ENCODE peak calls at places on chromosomes 2 and 18, in eight cellular contexts. One of them, this sample, is unnamed.

GRCh38 chr18:50274044-50274442 is 7.3 kb downstream of the MBD1 start:
- DNase-seq in stimulated activated CD4-positive, alpha-beta T cell treated with anti-CD3 and anti-CD28 coated beads, Interleukin-12 subunit alpha, Interleukin-12 subunit beta, amount 100 ng/mL, for 48 hours: no peak
- DNase-seq in HTR-8/SVneo: no peak
- DNase-seq in K562: no peak
- DNase-seq in germinal center: no peak
- DNase-seq in right lobe of liver: no peak
- DNase-seq in stimulated activated CD8-positive, alpha-beta memory T cell treated with anti-CD3 and anti-CD28 coated beads, Interleukin-12 subunit alpha, Interleukin-12 subunit beta, amount 100 ng/mL, for 4 hours: no peak
- DNase-seq in renal cortical epithelial cell: no peak
- DNase-seq in this sample: no peak

GRCh38 chr18:73060666-73061270 is 193.0 kb upstream of the NETO1 start:
- DNase-seq in stimulated activated CD4-positive, alpha-beta T cell treated with anti-CD3 and anti-CD28 coated beads, Interleukin-12 subunit alpha, Interleukin-12 subunit beta, amount 100 ng/mL, for 48 hours: no peak
- DNase-seq in HTR-8/SVneo: no peak
- DNase-seq in K562: no peak
- DNase-seq in germinal center: no peak
- DNase-seq in right lobe of liver: no peak
- DNase-seq in stimulated activated CD8-positive, alpha-beta memory T cell treated with anti-CD3 and anti-CD28 coated beads, Interleukin-12 subunit alpha, Interleukin-12 subunit beta, amount 100 ng/mL, for 4 hours: no peak
- DNase-seq in renal cortical epithelial cell: peak; percentile 97
- DNase-seq in this sample: no peak

GRCh38 chr2:108907822-108908716 is 81.0 kb downstream of the EDAR start:
- DNase-seq in stimulated activated CD4-positive, alpha-beta T cell treated with anti-CD3 and anti-CD28 coated beads, Interleukin-12 subunit alpha, Interleukin-12 subunit beta, amount 100 ng/mL, for 48 hours: no peak
- DNase-seq in HTR-8/SVneo: no peak
- DNase-seq in K562: no peak
- DNase-seq in germinal center: no peak
- DNase-seq in right lobe of liver: no peak
- DNase-seq in stimulated activated CD8-positive, alpha-beta memory T cell treated with anti-CD3 and anti-CD28 coated beads, Interleukin-12 subunit alpha, Interleukin-12 subunit beta, amount 100 ng/mL, for 4 hours: no peak
- DNase-seq in renal cortical epithelial cell: no peak
- DNase-seq in this sample: no peak

GRCh38 chr2:234694244-234695013 is 197.5 kb upstream of the ARL4C start:
- DNase-seq in stimulated activated CD4-positive, alpha-beta T cell treated with anti-CD3 and anti-CD28 coated beads, Interleukin-12 subunit alpha, Interleukin-12 subunit beta, amount 100 ng/mL, for 48 hours: no peak
- DNase-seq in HTR-8/SVneo: peak; percentile 56
- DNase-seq in K562: no peak
- DNase-seq in germinal center: no peak
- DNase-seq in right lobe of liver: peak; percentile 27
- DNase-seq in stimulated activated CD8-positive, alpha-beta memory T cell treated with anti-CD3 and anti-CD28 coated beads, Interleukin-12 subunit alpha, Interleukin-12 subunit beta, amount 100 ng/mL, for 4 hours: no peak
- DNase-seq in renal cortical epithelial cell: peak; percentile 83
- DNase-seq in this sample: no peak

GRCh38 chr2:9950521-9951271 is 797 bp upstream of the GRHL1 start:
- DNase-seq in stimulated activated CD4-positive, alpha-beta T cell treated with anti-CD3 and anti-CD28 coated beads, Interleukin-12 subunit alpha, Interleukin-12 subunit beta, amount 100 ng/mL, for 48 hours: peak; percentile 23
- DNase-seq in HTR-8/SVneo: peak; percentile 48
- DNase-seq in K562: peak; percentile 70
- DNase-seq in germinal center: peak; percentile 74
- DNase-seq in right lobe of liver: peak; percentile 65
- DNase-seq in stimulated activated CD8-positive, alpha-beta memory T cell treated with anti-CD3 and anti-CD28 coated beads, Interleukin-12 subunit alpha, Interleukin-12 subunit beta, amount 100 ng/mL, for 4 hours: no peak
- DNase-seq in renal cortical epithelial cell: no peak
- DNase-seq in this sample: no peak

GRCh38 chr2:19355931-19356544 is 2.4 kb downstream of the OSR1 start:
- DNase-seq in stimulated activated CD4-positive, alpha-beta T cell treated with anti-CD3 and anti-CD28 coated beads, Interleukin-12 subunit alpha, Interleukin-12 subunit beta, amount 100 ng/mL, for 48 hours: no peak
- DNase-seq in HTR-8/SVneo: no peak
- DNase-seq in K562: no peak
- DNase-seq in germinal center: no peak
- DNase-seq in right lobe of liver: no peak
- DNase-seq in stimulated activated CD8-positive, alpha-beta memory T cell treated with anti-CD3 and anti-CD28 coated beads, Interleukin-12 subunit alpha, Interleukin-12 subunit beta, amount 100 ng/mL, for 4 hours: no peak
- DNase-seq in renal cortical epithelial cell: no peak
- DNase-seq in this sample: no peak

GRCh38 chr2:197777823-197778407 is 7.2 kb downstream of the BOLL start:
- DNase-seq in stimulated activated CD4-positive, alpha-beta T cell treated with anti-CD3 and anti-CD28 coated beads, Interleukin-12 subunit alpha, Interleukin-12 subunit beta, amount 100 ng/mL, for 48 hours: no peak
- DNase-seq in HTR-8/SVneo: no peak
- DNase-seq in K562: no peak
- DNase-seq in germinal center: peak; percentile 11
- DNase-seq in right lobe of liver: no peak
- DNase-seq in stimulated activated CD8-positive, alpha-beta memory T cell treated with anti-CD3 and anti-CD28 coated beads, Interleukin-12 subunit alpha, Interleukin-12 subunit beta, amount 100 ng/mL, for 4 hours: no peak
- DNase-seq in renal cortical epithelial cell: peak; percentile 33
- DNase-seq in this sample: no peak

GRCh38 chr2:120764434-120764833 is 28.8 kb downstream of the GLI2 start:
- DNase-seq in stimulated activated CD4-positive, alpha-beta T cell treated with anti-CD3 and anti-CD28 coated beads, Interleukin-12 subunit alpha, Interleukin-12 subunit beta, amount 100 ng/mL, for 48 hours: no peak
- DNase-seq in HTR-8/SVneo: no peak
- DNase-seq in K562: no peak
- DNase-seq in germinal center: no peak
- DNase-seq in right lobe of liver: peak; percentile 6
- DNase-seq in stimulated activated CD8-positive, alpha-beta memory T cell treated with anti-CD3 and anti-CD28 coated beads, Interleukin-12 subunit alpha, Interleukin-12 subunit beta, amount 100 ng/mL, for 4 hours: no peak
- DNase-seq in renal cortical epithelial cell: no peak
- DNase-seq in this sample: no peak

GRCh38 chr18:37578886-37579513 is 13.4 kb upstream of the CELF4 start:
- DNase-seq in stimulated activated CD4-positive, alpha-beta T cell treated with anti-CD3 and anti-CD28 coated beads, Interleukin-12 subunit alpha, Interleukin-12 subunit beta, amount 100 ng/mL, for 48 hours: no peak
- DNase-seq in HTR-8/SVneo: no peak
- DNase-seq in K562: peak; percentile 57
- DNase-seq in germinal center: no peak
- DNase-seq in right lobe of liver: no peak
- DNase-seq in stimulated activated CD8-positive, alpha-beta memory T cell treated with anti-CD3 and anti-CD28 coated beads, Interleukin-12 subunit alpha, Interleukin-12 subunit beta, amount 100 ng/mL, for 4 hours: no peak
- DNase-seq in renal cortical epithelial cell: peak; percentile 27
- DNase-seq in this sample: no peak

GRCh38 chr2:242015366-242016065 is 146.0 kb downstream of the RTP5 start:
- DNase-seq in stimulated activated CD4-positive, alpha-beta T cell treated with anti-CD3 and anti-CD28 coated beads, Interleukin-12 subunit alpha, Interleukin-12 subunit beta, amount 100 ng/mL, for 48 hours: no peak
- DNase-seq in HTR-8/SVneo: no peak
- DNase-seq in K562: no peak
- DNase-seq in germinal center: no peak
- DNase-seq in right lobe of liver: no peak
- DNase-seq in stimulated activated CD8-positive, alpha-beta memory T cell treated with anti-CD3 and anti-CD28 coated beads, Interleukin-12 subunit alpha, Interleukin-12 subunit beta, amount 100 ng/mL, for 4 hours: no peak
- DNase-seq in renal cortical epithelial cell: no peak
- DNase-seq in this sample: peak; percentile 51

GRCh38 chr2:235726554-235726953 is 232.7 kb downstream of the AGAP1 start:
- DNase-seq in stimulated activated CD4-positive, alpha-beta T cell treated with anti-CD3 and anti-CD28 coated beads, Interleukin-12 subunit alpha, Interleukin-12 subunit beta, amount 100 ng/mL, for 48 hours: no peak
- DNase-seq in HTR-8/SVneo: no peak
- DNase-seq in K562: no peak
- DNase-seq in germinal center: no peak
- DNase-seq in right lobe of liver: no peak
- DNase-seq in stimulated activated CD8-positive, alpha-beta memory T cell treated with anti-CD3 and anti-CD28 coated beads, Interleukin-12 subunit alpha, Interleukin-12 subunit beta, amount 100 ng/mL, for 4 hours: no peak
- DNase-seq in renal cortical epithelial cell: peak; percentile 11
- DNase-seq in this sample: no peak

GRCh38 chr2:216626168-216626874 is 6.9 kb upstream of the IGFBP2 start:
- DNase-seq in stimulated activated CD4-positive, alpha-beta T cell treated with anti-CD3 and anti-CD28 coated beads, Interleukin-12 subunit alpha, Interleukin-12 subunit beta, amount 100 ng/mL, for 48 hours: no peak
- DNase-seq in HTR-8/SVneo: no peak
- DNase-seq in K562: no peak
- DNase-seq in germinal center: no peak
- DNase-seq in right lobe of liver: no peak
- DNase-seq in stimulated activated CD8-positive, alpha-beta memory T cell treated with anti-CD3 and anti-CD28 coated beads, Interleukin-12 subunit alpha, Interleukin-12 subunit beta, amount 100 ng/mL, for 4 hours: no peak
- DNase-seq in renal cortical epithelial cell: no peak
- DNase-seq in this sample: no peak

GRCh38 chr2:64695656-64696310 is 42.1 kb upstream of the SERTAD2 start:
- DNase-seq in stimulated activated CD4-positive, alpha-beta T cell treated with anti-CD3 and anti-CD28 coated beads, Interleukin-12 subunit alpha, Interleukin-12 subunit beta, amount 100 ng/mL, for 48 hours: no peak
- DNase-seq in HTR-8/SVneo: no peak
- DNase-seq in K562: no peak
- DNase-seq in germinal center: no peak
- DNase-seq in right lobe of liver: no peak
- DNase-seq in stimulated activated CD8-positive, alpha-beta memory T cell treated with anti-CD3 and anti-CD28 coated beads, Interleukin-12 subunit alpha, Interleukin-12 subunit beta, amount 100 ng/mL, for 4 hours: no peak
- DNase-seq in renal cortical epithelial cell: peak; percentile 78
- DNase-seq in this sample: no peak

GRCh38 chr2:66305714-66306113 is 129.2 kb upstream of the MEIS1 start:
- DNase-seq in stimulated activated CD4-positive, alpha-beta T cell treated with anti-CD3 and anti-CD28 coated beads, Interleukin-12 subunit alpha, Interleukin-12 subunit beta, amount 100 ng/mL, for 48 hours: no peak
- DNase-seq in HTR-8/SVneo: no peak
- DNase-seq in K562: no peak
- DNase-seq in germinal center: no peak
- DNase-seq in right lobe of liver: no peak
- DNase-seq in stimulated activated CD8-positive, alpha-beta memory T cell treated with anti-CD3 and anti-CD28 coated beads, Interleukin-12 subunit alpha, Interleukin-12 subunit beta, amount 100 ng/mL, for 4 hours: no peak
- DNase-seq in renal cortical epithelial cell: no peak
- DNase-seq in this sample: no peak

GRCh38 chr18:80076379-80076778 is 32.7 kb upstream of the ADNP2 start:
- DNase-seq in stimulated activated CD4-positive, alpha-beta T cell treated with anti-CD3 and anti-CD28 coated beads, Interleukin-12 subunit alpha, Interleukin-12 subunit beta, amount 100 ng/mL, for 48 hours: no peak
- DNase-seq in HTR-8/SVneo: no peak
- DNase-seq in K562: no peak
- DNase-seq in germinal center: no peak
- DNase-seq in right lobe of liver: no peak
- DNase-seq in stimulated activated CD8-positive, alpha-beta memory T cell treated with anti-CD3 and anti-CD28 coated beads, Interleukin-12 subunit alpha, Interleukin-12 subunit beta, amount 100 ng/mL, for 4 hours: no peak
- DNase-seq in renal cortical epithelial cell: no peak
- DNase-seq in this sample: no peak

GRCh38 chr18:74115046-74115445 is 32.6 kb downstream of the FBXO15 start:
- DNase-seq in stimulated activated CD4-positive, alpha-beta T cell treated with anti-CD3 and anti-CD28 coated beads, Interleukin-12 subunit alpha, Interleukin-12 subunit beta, amount 100 ng/mL, for 48 hours: no peak
- DNase-seq in HTR-8/SVneo: no peak
- DNase-seq in K562: no peak
- DNase-seq in germinal center: no peak
- DNase-seq in right lobe of liver: no peak
- DNase-seq in stimulated activated CD8-positive, alpha-beta memory T cell treated with anti-CD3 and anti-CD28 coated beads, Interleukin-12 subunit alpha, Interleukin-12 subunit beta, amount 100 ng/mL, for 4 hours: no peak
- DNase-seq in renal cortical epithelial cell: no peak
- DNase-seq in this sample: no peak

GRCh38 chr2:72293620-72294019 is 146.0 kb upstream of the CYP26B1 start:
- DNase-seq in stimulated activated CD4-positive, alpha-beta T cell treated with anti-CD3 and anti-CD28 coated beads, Interleukin-12 subunit alpha, Interleukin-12 subunit beta, amount 100 ng/mL, for 48 hours: no peak
- DNase-seq in HTR-8/SVneo: no peak
- DNase-seq in K562: no peak
- DNase-seq in germinal center: no peak
- DNase-seq in right lobe of liver: no peak
- DNase-seq in stimulated activated CD8-positive, alpha-beta memory T cell treated with anti-CD3 and anti-CD28 coated beads, Interleukin-12 subunit alpha, Interleukin-12 subunit beta, amount 100 ng/mL, for 4 hours: no peak
- DNase-seq in renal cortical epithelial cell: no peak
- DNase-seq in this sample: no peak

GRCh38 chr18:9081940-9082339 is 20.6 kb upstream of the NDUFV2 start:
- DNase-seq in stimulated activated CD4-positive, alpha-beta T cell treated with anti-CD3 and anti-CD28 coated beads, Interleukin-12 subunit alpha, Interleukin-12 subunit beta, amount 100 ng/mL, for 48 hours: no peak
- DNase-seq in HTR-8/SVneo: no peak
- DNase-seq in K562: no peak
- DNase-seq in germinal center: no peak
- DNase-seq in right lobe of liver: no peak
- DNase-seq in stimulated activated CD8-positive, alpha-beta memory T cell treated with anti-CD3 and anti-CD28 coated beads, Interleukin-12 subunit alpha, Interleukin-12 subunit beta, amount 100 ng/mL, for 4 hours: no peak
- DNase-seq in renal cortical epithelial cell: no peak
- DNase-seq in this sample: no peak

GRCh38 chr18:9766076-9766481 is 58.0 kb downstream of the RAB31 start:
- DNase-seq in stimulated activated CD4-positive, alpha-beta T cell treated with anti-CD3 and anti-CD28 coated beads, Interleukin-12 subunit alpha, Interleukin-12 subunit beta, amount 100 ng/mL, for 48 hours: no peak
- DNase-seq in HTR-8/SVneo: no peak
- DNase-seq in K562: no peak
- DNase-seq in germinal center: no peak
- DNase-seq in right lobe of liver: no peak
- DNase-seq in stimulated activated CD8-positive, alpha-beta memory T cell treated with anti-CD3 and anti-CD28 coated beads, Interleukin-12 subunit alpha, Interleukin-12 subunit beta, amount 100 ng/mL, for 4 hours: no peak
- DNase-seq in renal cortical epithelial cell: no peak
- DNase-seq in this sample: no peak

GRCh38 chr18:73318732-73319479 is 451.1 kb upstream of the NETO1 start:
- DNase-seq in stimulated activated CD4-positive, alpha-beta T cell treated with anti-CD3 and anti-CD28 coated beads, Interleukin-12 subunit alpha, Interleukin-12 subunit beta, amount 100 ng/mL, for 48 hours: no peak
- DNase-seq in HTR-8/SVneo: no peak
- DNase-seq in K562: no peak
- DNase-seq in germinal center: no peak
- DNase-seq in right lobe of liver: peak; percentile 38
- DNase-seq in stimulated activated CD8-positive, alpha-beta memory T cell treated with anti-CD3 and anti-CD28 coated beads, Interleukin-12 subunit alpha, Interleukin-12 subunit beta, amount 100 ng/mL, for 4 hours: no peak
- DNase-seq in renal cortical epithelial cell: no peak
- DNase-seq in this sample: no peak

GRCh38 chr2:5521462-5521861 is 170.7 kb upstream of the SOX11 start:
- DNase-seq in stimulated activated CD4-positive, alpha-beta T cell treated with anti-CD3 and anti-CD28 coated beads, Interleukin-12 subunit alpha, Interleukin-12 subunit beta, amount 100 ng/mL, for 48 hours: no peak
- DNase-seq in HTR-8/SVneo: no peak
- DNase-seq in K562: no peak
- DNase-seq in germinal center: no peak
- DNase-seq in right lobe of liver: no peak
- DNase-seq in stimulated activated CD8-positive, alpha-beta memory T cell treated with anti-CD3 and anti-CD28 coated beads, Interleukin-12 subunit alpha, Interleukin-12 subunit beta, amount 100 ng/mL, for 4 hours: no peak
- DNase-seq in renal cortical epithelial cell: no peak
- DNase-seq in this sample: no peak

GRCh38 chr2:189641047-189641446 is 20.2 kb upstream of the ASNSD1 start:
- DNase-seq in stimulated activated CD4-positive, alpha-beta T cell treated with anti-CD3 and anti-CD28 coated beads, Interleukin-12 subunit alpha, Interleukin-12 subunit beta, amount 100 ng/mL, for 48 hours: no peak
- DNase-seq in HTR-8/SVneo: no peak
- DNase-seq in K562: no peak
- DNase-seq in germinal center: no peak
- DNase-seq in right lobe of liver: no peak
- DNase-seq in stimulated activated CD8-positive, alpha-beta memory T cell treated with anti-CD3 and anti-CD28 coated beads, Interleukin-12 subunit alpha, Interleukin-12 subunit beta, amount 100 ng/mL, for 4 hours: no peak
- DNase-seq in renal cortical epithelial cell: no peak
- DNase-seq in this sample: no peak

GRCh38 chr2:174395284-174395968 is at the start of gene SCRN3:
- DNase-seq in stimulated activated CD4-positive, alpha-beta T cell treated with anti-CD3 and anti-CD28 coated beads, Interleukin-12 subunit alpha, Interleukin-12 subunit beta, amount 100 ng/mL, for 48 hours: peak; percentile 61
- DNase-seq in HTR-8/SVneo: peak; percentile 90
- DNase-seq in K562: peak; percentile 84
- DNase-seq in germinal center: peak; percentile 85
- DNase-seq in right lobe of liver: peak; percentile 83
- DNase-seq in stimulated activated CD8-positive, alpha-beta memory T cell treated with anti-CD3 and anti-CD28 coated beads, Interleukin-12 subunit alpha, Interleukin-12 subunit beta, amount 100 ng/mL, for 4 hours: peak; percentile 58
- DNase-seq in renal cortical epithelial cell: peak; percentile 83
- DNase-seq in this sample: peak; percentile 69

GRCh38 chr2:163132850-163133249 is 294.3 kb upstream of the KCNH7 start:
- DNase-seq in stimulated activated CD4-positive, alpha-beta T cell treated with anti-CD3 and anti-CD28 coated beads, Interleukin-12 subunit alpha, Interleukin-12 subunit beta, amount 100 ng/mL, for 48 hours: no peak
- DNase-seq in HTR-8/SVneo: peak; percentile 3
- DNase-seq in K562: no peak
- DNase-seq in germinal center: no peak
- DNase-seq in right lobe of liver: no peak
- DNase-seq in stimulated activated CD8-positive, alpha-beta memory T cell treated with anti-CD3 and anti-CD28 coated beads, Interleukin-12 subunit alpha, Interleukin-12 subunit beta, amount 100 ng/mL, for 4 hours: no peak
- DNase-seq in renal cortical epithelial cell: peak; percentile 50
- DNase-seq in this sample: no peak

GRCh38 chr2:128413718-128414341 is 95.2 kb upstream of the HS6ST1 start:
- DNase-seq in stimulated activated CD4-positive, alpha-beta T cell treated with anti-CD3 and anti-CD28 coated beads, Interleukin-12 subunit alpha, Interleukin-12 subunit beta, amount 100 ng/mL, for 48 hours: no peak
- DNase-seq in HTR-8/SVneo: no peak
- DNase-seq in K562: no peak
- DNase-seq in germinal center: no peak
- DNase-seq in right lobe of liver: no peak
- DNase-seq in stimulated activated CD8-positive, alpha-beta memory T cell treated with anti-CD3 and anti-CD28 coated beads, Interleukin-12 subunit alpha, Interleukin-12 subunit beta, amount 100 ng/mL, for 4 hours: no peak
- DNase-seq in renal cortical epithelial cell: no peak
- DNase-seq in this sample: no peak

This sample was measured in activated naive CD4-positive, alpha-beta T cell treated with anti-CD3 and anti-CD28 coated beads, Interleukin-2, amount 50 U/mL, for 72 hours.